ENCODE peak calls at places on chromosomes 3 and 15, in six cellular contexts. One of them, this sample, is unnamed.

GRCh38 chr15:25427861-25428260 is 11.0 kb downstream of the UBE3A start:
- DNase-seq in spleen: no peak
- DNase-seq in adrenal gland: no peak
- DNase-seq in astrocyte of the spinal cord: no peak
- DNase-seq in pancreas: no peak
- DNase-seq in right lobe of liver: no peak
- DNase-seq in this sample: no peak

GRCh38 chr15:100438570-100438969 is 90.2 kb downstream of the CERS3 start:
- DNase-seq in spleen: peak; percentile 75
- DNase-seq in right lobe of liver: peak; percentile 71
- DNase-seq in pancreas: peak; percentile 38
- DNase-seq in astrocyte of the spinal cord: no peak
- DNase-seq in adrenal gland: no peak
- DNase-seq in this sample: no peak

GRCh38 chr3:66276705-66277274 is 56.0 kb downstream of the SLC25A26 start:
- DNase-seq in pancreas: no peak
- DNase-seq in right lobe of liver: peak; percentile 64
- DNase-seq in adrenal gland: peak; percentile 32
- DNase-seq in astrocyte of the spinal cord: peak; percentile 87
- DNase-seq in spleen: no peak
- DNase-seq in this sample: peak; percentile 62

GRCh38 chr3:183252108-183252782 is 808 bp upstream of the B3GNT5 start:
- DNase-seq in adrenal gland: no peak
- DNase-seq in spleen: no peak
- DNase-seq in astrocyte of the spinal cord: no peak
- DNase-seq in pancreas: no peak
- DNase-seq in right lobe of liver: no peak
- DNase-seq in this sample: no peak

GRCh38 chr3:117443014-117443413 is 733.4 kb downstream of the TUSC7 start:
- DNase-seq in spleen: no peak
- DNase-seq in right lobe of liver: no peak
- DNase-seq in adrenal gland: no peak
- DNase-seq in pancreas: no peak
- DNase-seq in astrocyte of the spinal cord: no peak
- DNase-seq in this sample: no peak

GRCh38 chr3:120678331-120678845 is 3.7 kb downstream of the HGD start:
- DNase-seq in adrenal gland: peak; percentile 84
- DNase-seq in astrocyte of the spinal cord: peak; percentile 78
- DNase-seq in right lobe of liver: peak; percentile 83
- DNase-seq in spleen: no peak
- DNase-seq in pancreas: peak; percentile 39
- DNase-seq in this sample: peak; percentile 16

GRCh38 chr3:97232635-97233034 is 418.2 kb downstream of the EPHA6 start:
- DNase-seq in right lobe of liver: no peak
- DNase-seq in adrenal gland: no peak
- DNase-seq in astrocyte of the spinal cord: no peak
- DNase-seq in pancreas: no peak
- DNase-seq in spleen: no peak
- DNase-seq in this sample: no peak

GRCh38 chr15:35308802-35309201 is 223.7 kb upstream of the NANOGP8 start:
- DNase-seq in pancreas: no peak
- DNase-seq in right lobe of liver: no peak
- DNase-seq in spleen: no peak
- DNase-seq in adrenal gland: no peak
- DNase-seq in astrocyte of the spinal cord: peak; percentile 84
- DNase-seq in this sample: peak; percentile 81

GRCh38 chr3:8001712-8002111 is 499.9 kb upstream of the LMCD1 start:
- DNase-seq in pancreas: no peak
- DNase-seq in spleen: no peak
- DNase-seq in adrenal gland: no peak
- DNase-seq in right lobe of liver: no peak
- DNase-seq in astrocyte of the spinal cord: no peak
- DNase-seq in this sample: no peak

GRCh38 chr3:140898340-140899180 is 43.1 kb upstream of the SLC25A36 start:
- DNase-seq in spleen: no peak
- DNase-seq in adrenal gland: peak; percentile 24
- DNase-seq in right lobe of liver: no peak
- DNase-seq in pancreas: no peak
- DNase-seq in astrocyte of the spinal cord: peak; percentile 90
- DNase-seq in this sample: peak; percentile 46

GRCh38 chr15:34944946-34945345 is 24.6 kb downstream of the AQR start:
- DNase-seq in right lobe of liver: no peak
- DNase-seq in spleen: no peak
- DNase-seq in adrenal gland: no peak
- DNase-seq in pancreas: no peak
- DNase-seq in astrocyte of the spinal cord: no peak
- DNase-seq in this sample: peak; percentile 43

GRCh38 chr15:88800026-88800425 is 3.2 kb upstream of the ACAN start:
- DNase-seq in pancreas: no peak
- DNase-seq in right lobe of liver: no peak
- DNase-seq in spleen: no peak
- DNase-seq in astrocyte of the spinal cord: peak; percentile 22
- DNase-seq in adrenal gland: no peak
- DNase-seq in this sample: no peak

GRCh38 chr3:100880845-100881244 is 112.4 kb downstream of the ABI3BP start:
- DNase-seq in spleen: no peak
- DNase-seq in adrenal gland: no peak
- DNase-seq in pancreas: no peak
- DNase-seq in astrocyte of the spinal cord: peak; percentile 45
- DNase-seq in right lobe of liver: no peak
- DNase-seq in this sample: no peak

GRCh38 chr3:50567011-50567385 is 549 bp downstream of the C3orf18 start:
- DNase-seq in spleen: no peak
- DNase-seq in right lobe of liver: no peak
- DNase-seq in adrenal gland: no peak
- DNase-seq in astrocyte of the spinal cord: no peak
- DNase-seq in pancreas: no peak
- DNase-seq in this sample: no peak

GRCh38 chr15:69324565-69324964 is 25.9 kb downstream of the PAQR5 start:
- DNase-seq in adrenal gland: no peak
- DNase-seq in pancreas: no peak
- DNase-seq in spleen: no peak
- DNase-seq in astrocyte of the spinal cord: no peak
- DNase-seq in right lobe of liver: no peak
- DNase-seq in this sample: no peak

GRCh38 chr3:190008432-190008831 is 112.3 kb downstream of the P3H2 start:
- DNase-seq in pancreas: no peak
- DNase-seq in right lobe of liver: no peak
- DNase-seq in adrenal gland: no peak
- DNase-seq in astrocyte of the spinal cord: no peak
- DNase-seq in spleen: no peak
- DNase-seq in this sample: no peak

GRCh38 chr3:195196266-195196665 is 74.7 kb downstream of the XXYLT1 start:
- DNase-seq in right lobe of liver: no peak
- DNase-seq in spleen: no peak
- DNase-seq in pancreas: no peak
- DNase-seq in astrocyte of the spinal cord: peak; percentile 67
- DNase-seq in adrenal gland: no peak
- DNase-seq in this sample: no peak

GRCh38 chr15:37135225-37135624 is 34.9 kb upstream of the MEIS2 start:
- DNase-seq in adrenal gland: no peak
- DNase-seq in spleen: no peak
- DNase-seq in astrocyte of the spinal cord: no peak
- DNase-seq in pancreas: no peak
- DNase-seq in right lobe of liver: no peak
- DNase-seq in this sample: peak; percentile 12

GRCh38 chr15:101502572-101503295 is 13.2 kb upstream of the PCSK6 start:
- DNase-seq in spleen: no peak
- DNase-seq in pancreas: peak; percentile 33
- DNase-seq in adrenal gland: no peak
- DNase-seq in right lobe of liver: no peak
- DNase-seq in astrocyte of the spinal cord: no peak
- DNase-seq in this sample: no peak

GRCh38 chr15:87843312-87843711 is 413.2 kb downstream of the NTRK3 start:
- DNase-seq in adrenal gland: no peak
- DNase-seq in astrocyte of the spinal cord: no peak
- DNase-seq in pancreas: no peak
- DNase-seq in right lobe of liver: no peak
- DNase-seq in spleen: no peak
- DNase-seq in this sample: no peak

GRCh38 chr3:170486398-170486797 is 67.7 kb downstream of the CLDN11 start:
- DNase-seq in right lobe of liver: peak; percentile 60
- DNase-seq in adrenal gland: no peak
- DNase-seq in spleen: no peak
- DNase-seq in pancreas: no peak
- DNase-seq in astrocyte of the spinal cord: no peak
- DNase-seq in this sample: no peak

GRCh38 chr3:42127226-42127625 is 36.1 kb downstream of the TRAK1 start:
- DNase-seq in pancreas: no peak
- DNase-seq in astrocyte of the spinal cord: no peak
- DNase-seq in adrenal gland: no peak
- DNase-seq in right lobe of liver: no peak
- DNase-seq in spleen: no peak
- DNase-seq in this sample: no peak
- TF ChIP-seq CTCF in pancreas: no peak
- TF ChIP-seq CTCF in astrocyte of the spinal cord: no peak
- TF ChIP-seq CTCF in adrenal gland: no peak
- TF ChIP-seq CTCF in right lobe of liver: no peak
- TF ChIP-seq CTCF in spleen: no peak
- TF ChIP-seq CTCF in this sample: no peak

DNA sequence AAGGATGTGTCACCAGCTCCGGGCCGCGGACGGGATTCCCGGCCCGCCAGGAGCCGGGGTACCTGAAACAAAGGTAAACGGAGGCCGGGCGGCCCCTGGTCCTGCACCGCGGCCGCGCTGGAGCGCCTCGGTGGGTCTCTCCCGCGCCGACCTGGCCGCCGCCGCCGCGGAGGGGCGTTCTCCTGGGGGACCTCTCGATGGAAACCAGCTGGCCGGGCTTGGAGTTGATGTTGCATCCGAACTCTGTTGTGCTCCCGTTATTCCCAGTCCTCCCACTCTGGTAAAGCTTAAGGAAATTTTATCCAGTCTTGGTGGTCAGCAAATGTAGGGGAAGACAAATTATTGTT is 794 bp downstream of the PPP2R3A start:
- DNase-seq in spleen: peak; percentile 79
- DNase-seq in astrocyte of the spinal cord: peak; percentile 34
- DNase-seq in adrenal gland: no peak
- DNase-seq in right lobe of liver: no peak
- DNase-seq in pancreas: peak; percentile 83
- DNase-seq in this sample: no peak
- H3K4me3 ChIP-seq in spleen: peak overlapping the region; percentile 61
- H3K4me3 ChIP-seq in astrocyte of the spinal cord: peak overlapping the region; percentile 65
- H3K4me3 ChIP-seq in adrenal gland: peak overlapping the region; percentile 74
- H3K4me3 ChIP-seq in right lobe of liver: peak overlapping the region; percentile 69
- H3K4me3 ChIP-seq in pancreas: peak overlapping the region; percentile 40
- H3K4me3 ChIP-seq in this sample: peak overlapping the region; percentile 86

GRCh38 chr3:36954452-36955134 is 9.7 kb upstream of the TRANK1 start:
- DNase-seq in pancreas: no peak
- DNase-seq in right lobe of liver: no peak
- DNase-seq in spleen: no peak
- DNase-seq in adrenal gland: no peak
- DNase-seq in astrocyte of the spinal cord: no peak
- DNase-seq in this sample: no peak

GRCh38 chr3:36957862-36958686 is 13.2 kb upstream of the TRANK1 start:
- DNase-seq in pancreas: no peak
- DNase-seq in spleen: no peak
- DNase-seq in astrocyte of the spinal cord: peak; percentile 46
- DNase-seq in right lobe of liver: no peak
- DNase-seq in adrenal gland: no peak
- DNase-seq in this sample: peak; percentile 9

GRCh38 chr3:36956155-36956554 is 11.3 kb upstream of the TRANK1 start:
- DNase-seq in spleen: no peak
- DNase-seq in astrocyte of the spinal cord: no peak
- DNase-seq in pancreas: no peak
- DNase-seq in adrenal gland: no peak
- DNase-seq in right lobe of liver: no peak
- DNase-seq in this sample: no peak

GRCh38 chr3:36959821-36960220 is 15.0 kb upstream of the TRANK1 start:
- DNase-seq in pancreas: no peak
- DNase-seq in astrocyte of the spinal cord: no peak
- DNase-seq in spleen: no peak
- DNase-seq in adrenal gland: no peak
- DNase-seq in right lobe of liver: no peak
- DNase-seq in this sample: no peak

DNA sequence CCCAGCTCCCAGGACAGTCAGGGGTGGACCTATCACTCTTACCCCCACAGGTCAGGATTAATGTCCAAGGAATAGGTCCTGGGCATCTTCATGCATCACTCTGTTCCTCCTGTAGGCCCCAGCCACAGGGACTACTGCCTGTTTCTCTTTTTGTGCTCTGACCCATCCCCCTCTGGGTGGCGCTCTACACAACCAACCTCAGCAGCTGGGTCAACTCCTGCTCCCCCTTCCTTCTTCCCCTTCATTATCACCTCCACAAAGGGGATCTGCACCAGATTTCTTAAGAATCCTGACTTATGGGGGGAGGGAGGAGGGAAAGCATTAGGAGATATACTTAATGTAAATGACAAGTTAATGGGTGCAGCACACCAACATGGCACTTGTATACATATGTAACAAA is 12.2 kb upstream of the TRANK1 start:
- DNase-seq in spleen: no peak
- DNase-seq in adrenal gland: no peak
- DNase-seq in right lobe of liver: no peak
- DNase-seq in pancreas: no peak
- DNase-seq in astrocyte of the spinal cord: no peak
- DNase-seq in this sample: no peak
- TF ChIP-seq CTCF in spleen: no peak
- TF ChIP-seq CTCF in adrenal gland: no peak
- TF ChIP-seq CTCF in right lobe of liver: no peak
- TF ChIP-seq CTCF in pancreas: no peak
- TF ChIP-seq CTCF in astrocyte of the spinal cord: no peak
- TF ChIP-seq CTCF in this sample: no peak

GRCh38 chr3:48236531-48236930 is 4.4 kb upstream of the ZNF589 start:
- DNase-seq in spleen: peak; percentile 16
- DNase-seq in astrocyte of the spinal cord: no peak
- DNase-seq in adrenal gland: peak; percentile 74
- DNase-seq in right lobe of liver: peak; percentile 15
- DNase-seq in pancreas: no peak
- DNase-seq in this sample: no peak

GRCh38 chr3:48238506-48239085 is 2.3 kb upstream of the ZNF589 start:
- DNase-seq in right lobe of liver: peak; percentile 35
- DNase-seq in adrenal gland: peak; percentile 8
- DNase-seq in astrocyte of the spinal cord: no peak
- DNase-seq in pancreas: no peak
- DNase-seq in spleen: no peak
- DNase-seq in this sample: no peak

GRCh38 chr3:48232734-48233133 is 8.2 kb upstream of the ZNF589 start:
- DNase-seq in right lobe of liver: no peak
- DNase-seq in adrenal gland: peak; percentile 73
- DNase-seq in spleen: peak; percentile 87
- DNase-seq in pancreas: peak; percentile 90
- DNase-seq in astrocyte of the spinal cord: peak; percentile 61
- DNase-seq in this sample: peak; percentile 38

GRCh38 chr3:48232232-48232631 is 8.7 kb upstream of the ZNF589 start:
- DNase-seq in astrocyte of the spinal cord: no peak
- DNase-seq in right lobe of liver: no peak
- DNase-seq in pancreas: no peak
- DNase-seq in spleen: no peak
- DNase-seq in adrenal gland: no peak
- DNase-seq in this sample: no peak

DNA sequence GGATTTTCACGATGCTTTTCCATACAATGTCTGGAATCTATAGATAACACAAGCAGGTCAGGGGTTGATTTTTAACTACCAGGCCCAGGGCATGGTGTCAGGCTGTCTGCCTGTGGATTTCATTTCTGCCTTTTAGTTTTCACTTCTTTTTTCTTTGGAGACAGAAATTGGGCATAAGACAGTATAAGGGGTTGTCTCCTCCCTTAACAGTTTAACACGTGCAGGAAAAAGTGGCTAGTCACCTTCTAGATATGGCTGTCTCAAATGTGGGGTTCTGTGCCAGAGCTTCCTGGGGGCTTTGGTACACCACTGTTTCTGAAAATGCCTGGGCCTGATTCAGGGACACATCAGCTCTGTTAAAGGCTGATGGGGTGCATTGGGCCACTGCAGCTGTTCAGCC is 7.4 kb upstream of the ZNF589 start:
- DNase-seq in pancreas: no peak
- DNase-seq in right lobe of liver: peak; percentile 0
- DNase-seq in adrenal gland: peak; percentile 2
- DNase-seq in spleen: no peak
- DNase-seq in astrocyte of the spinal cord: no peak
- DNase-seq in this sample: no peak
- H3K4me3 ChIP-seq in pancreas: no peak overlapping the region
- H3K4me3 ChIP-seq in right lobe of liver: no peak overlapping the region
- H3K4me3 ChIP-seq in adrenal gland: no peak overlapping the region
- H3K4me3 ChIP-seq in spleen: no peak overlapping the region
- H3K4me3 ChIP-seq in astrocyte of the spinal cord: no peak overlapping the region
- H3K4me3 ChIP-seq in this sample: no peak overlapping the region